ENCODE peak calls at places on chromosomes 1 and 21, in six cellular contexts. A, H, Q, D, K and E are unnamed samples.

GRCh38 chr1:192639607-192640368 is 3.8 kb downstream of the RGS13 start:
- DNase-seq in A (no peak), H (no peak), Q (no peak), D (no peak), K (no peak), E (no peak)

GRCh38 chr1:222058249-222058648 is 316.4 kb upstream of the DUSP10 start:
- DNase-seq in A (no peak), H (no peak), Q (no peak), D (no peak), K (no peak), E (no peak)

GRCh38 chr21:43211085-43212071 is 42.6 kb downstream of the CRYAA start:
- DNase-seq in A (peak), H (peak), Q (peak), D (no peak), K (peak), E (no peak)

GRCh38 chr1:70311369-70311768 is 43.2 kb downstream of the ANKRD13C start:
- DNase-seq in A (no peak), H (no peak), Q (no peak), D (no peak), K (no peak), E (no peak)

GRCh38 chr21:36044056-36044455 is 16.3 kb downstream of the SETD4 start:
- DNase-seq in A (no peak), H (no peak), Q (no peak), D (no peak), K (no peak), E (no peak)

GRCh38 chr1:229655781-229656180 is 29.7 kb downstream of the URB2 start:
- DNase-seq in A (no peak), H (no peak), Q (no peak), D (no peak), K (no peak), E (no peak)

GRCh38 chr1:207852576-207853371 is 58.2 kb downstream of the CD34 start:
- DNase-seq in A (no peak), H (no peak), Q (no peak), D (no peak), K (no peak), E (no peak)

GRCh38 chr1:244163861-244164562 is 112.9 kb downstream of the ZBTB18 start:
- DNase-seq in A (no peak), H (no peak), Q (peak), D (peak), K (peak), E (peak)

GRCh38 chr1:22379566-22379965 is 72.1 kb upstream of the ZBTB40 start:
- DNase-seq in A (no peak), H (no peak), Q (no peak), D (no peak), K (no peak), E (peak)

GRCh38 chr1:27119270-27119618 is 35.7 kb downstream of the SLC9A1 start:
- DNase-seq in A (no peak), H (no peak), Q (no peak), D (no peak), K (no peak), E (no peak)

GRCh38 chr1:13818926-13819325 is 118.9 kb downstream of the PRDM2 start:
- DNase-seq in A (no peak), H (no peak), Q (no peak), D (no peak), K (no peak), E (no peak)

GRCh38 chr1:11781298-11781697 is 19.3 kb downstream of the C1orf167 start:
- DNase-seq in A (no peak), H (no peak), Q (no peak), D (no peak), K (no peak), E (no peak)

GRCh38 chr1:203127672-203128611 is at the start of gene ADORA1:
- DNase-seq in A (peak), H (peak), Q (no peak), D (peak), K (peak), E (no peak)

GRCh38 chr1:43327549-43328292 is 9.9 kb upstream of the MPL start:
- DNase-seq in A (no peak), H (no peak), Q (no peak), D (no peak), K (no peak), E (peak)

GRCh38 chr1:151945725-151946365 is 36.5 kb upstream of the THEM4 start:
- DNase-seq in A (peak), H (peak), Q (peak), D (peak), K (peak), E (peak)

GRCh38 chr1:25810341-25811299 is 9.1 kb upstream of the MTFR1L start:
- DNase-seq in A (peak), H (peak), Q (no peak), D (no peak), K (peak), E (no peak)

GRCh38 chr1:27873671-27874384 is 1.5 kb downstream of the THEMIS2 start:
- DNase-seq in A (no peak), H (no peak), Q (no peak), D (no peak), K (no peak), E (no peak)

GRCh38 chr1:101239095-101240040 is 2.5 kb downstream of the S1PR1 start:
- DNase-seq in A (no peak), H (no peak), Q (no peak), D (no peak), K (no peak), E (no peak)

GRCh38 chr1:164563821-164564251 is 4.9 kb downstream of the PBX1 start:
- DNase-seq in A (no peak), H (no peak), Q (no peak), D (no peak), K (no peak), E (no peak)

GRCh38 chr1:219582310-219582709 is 30.6 kb downstream of the ZC3H11B start:
- DNase-seq in A (no peak), H (no peak), Q (no peak), D (peak), K (no peak), E (no peak)

GRCh38 chr1:58864654-58865053 is 80.8 kb upstream of the JUN start:
- DNase-seq in A (no peak), H (no peak), Q (no peak), D (no peak), K (no peak), E (no peak)

GRCh38 chr1:245306628-245307410 is 152.0 kb downstream of the KIF26B start:
- DNase-seq in A (no peak), H (no peak), Q (no peak), D (no peak), K (no peak), E (no peak)

GRCh38 chr1:195970209-195970608 is 638.0 kb downstream of the KCNT2 start:
- DNase-seq in A (no peak), H (no peak), Q (no peak), D (no peak), K (no peak), E (no peak)

GRCh38 chr1:15764890-15765289 is 6.3 kb downstream of the FBLIM1 start:
- DNase-seq in A (no peak), H (no peak), Q (no peak), D (no peak), K (no peak), E (no peak)

GRCh38 chr1:160137216-160137862 is 14.1 kb upstream of the ATP1A4 start:
- DNase-seq in A (no peak), H (no peak), Q (no peak), D (peak), K (no peak), E (no peak)

DNA sequence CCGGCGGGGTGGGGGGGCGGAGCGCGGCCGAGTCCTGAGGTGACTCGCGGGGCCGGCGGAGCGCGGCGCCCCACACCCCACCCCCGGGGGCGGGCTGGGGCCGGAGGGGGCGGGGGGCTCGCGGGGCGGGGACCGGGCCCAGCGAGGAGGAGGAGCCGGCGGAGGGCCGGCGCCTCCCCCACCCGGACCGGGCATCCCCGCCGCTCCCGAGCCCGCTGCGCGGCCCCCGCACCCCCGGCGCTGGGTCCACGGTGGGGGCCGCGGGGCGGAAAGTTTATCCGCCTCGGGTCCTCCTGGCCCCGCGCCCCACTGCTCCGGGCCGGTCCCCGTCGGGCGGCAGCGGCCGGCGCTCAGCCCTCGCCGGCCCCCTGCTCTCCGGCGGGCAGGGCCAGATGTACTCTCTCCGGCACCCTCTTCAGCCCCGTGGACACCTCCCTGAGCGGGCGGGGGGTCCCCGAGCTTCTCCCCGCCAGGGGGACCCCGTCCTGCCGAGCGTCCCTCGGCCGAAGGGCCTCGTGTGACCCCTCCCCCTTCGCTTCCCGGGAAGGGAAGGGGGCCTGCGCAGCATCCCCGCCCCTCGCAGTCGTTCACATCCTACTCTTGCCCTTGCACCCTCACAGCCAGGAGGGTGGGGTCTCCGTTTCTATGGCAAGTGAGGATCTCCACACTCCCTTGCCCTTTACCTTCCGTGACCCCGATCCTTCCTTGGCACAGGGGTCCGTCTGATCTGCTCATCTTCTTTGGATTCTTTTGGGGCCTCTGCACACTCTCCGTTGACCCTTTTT is 659 bp downstream of the CAMTA1 start:
- DNase-seq in A (peak), H (peak), Q (no peak), D (no peak), K (peak), E (no peak)
- TF ChIP-seq CTCF in A (no peak), H (peak), Q (peak), D (peak), K (peak), E (peak)

GRCh38 chr1:24403806-24404205 is 9.8 kb downstream of the STPG1 start:
- DNase-seq in A (no peak), H (no peak), Q (no peak), D (no peak), K (no peak), E (no peak)

GRCh38 chr1:24411963-24412362 is 1.6 kb downstream of the STPG1 start:
- DNase-seq in A (no peak), H (no peak), Q (no peak), D (no peak), K (no peak), E (no peak)

GRCh38 chr1:24410750-24411149 is 2.8 kb downstream of the STPG1 start:
- DNase-seq in A (no peak), H (no peak), Q (no peak), D (no peak), K (no peak), E (no peak)

GRCh38 chr1:24409535-24409934 is 4.0 kb downstream of the STPG1 start:
- DNase-seq in A (no peak), H (no peak), Q (no peak), D (no peak), K (no peak), E (no peak)

GRCh38 chr1:24406783-24407182 is 6.8 kb downstream of the STPG1 start:
- DNase-seq in A (no peak), H (no peak), Q (no peak), D (no peak), K (no peak), E (no peak)
- TF ChIP-seq CTCF in A (no peak), H (no peak), Q (no peak), D (no peak), K (no peak), E (no peak)

DNA sequence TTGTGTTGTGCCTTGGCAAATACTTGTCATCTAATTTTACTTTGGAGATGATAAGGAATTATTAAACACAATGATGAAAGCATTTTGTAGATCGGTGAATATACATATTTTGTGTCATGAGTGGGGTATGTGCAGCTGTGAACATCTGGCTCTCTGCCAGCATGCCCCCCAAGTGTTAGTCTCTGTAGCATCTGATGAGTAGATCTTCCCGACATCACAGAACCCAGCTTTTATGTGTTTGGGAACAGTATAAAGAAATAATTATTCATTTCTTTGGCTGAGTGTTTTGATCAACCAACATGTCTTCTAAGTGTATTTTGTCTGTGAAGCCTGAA is 4.5 kb upstream of the CTNNBIP1 start:
- DNase-seq in A (no peak), H (no peak), Q (no peak), D (no peak), K (no peak), E (no peak)
- TF ChIP-seq CTCF in A (no peak), H (no peak), Q (peak), D (no peak), K (peak), E (no peak)

DNA sequence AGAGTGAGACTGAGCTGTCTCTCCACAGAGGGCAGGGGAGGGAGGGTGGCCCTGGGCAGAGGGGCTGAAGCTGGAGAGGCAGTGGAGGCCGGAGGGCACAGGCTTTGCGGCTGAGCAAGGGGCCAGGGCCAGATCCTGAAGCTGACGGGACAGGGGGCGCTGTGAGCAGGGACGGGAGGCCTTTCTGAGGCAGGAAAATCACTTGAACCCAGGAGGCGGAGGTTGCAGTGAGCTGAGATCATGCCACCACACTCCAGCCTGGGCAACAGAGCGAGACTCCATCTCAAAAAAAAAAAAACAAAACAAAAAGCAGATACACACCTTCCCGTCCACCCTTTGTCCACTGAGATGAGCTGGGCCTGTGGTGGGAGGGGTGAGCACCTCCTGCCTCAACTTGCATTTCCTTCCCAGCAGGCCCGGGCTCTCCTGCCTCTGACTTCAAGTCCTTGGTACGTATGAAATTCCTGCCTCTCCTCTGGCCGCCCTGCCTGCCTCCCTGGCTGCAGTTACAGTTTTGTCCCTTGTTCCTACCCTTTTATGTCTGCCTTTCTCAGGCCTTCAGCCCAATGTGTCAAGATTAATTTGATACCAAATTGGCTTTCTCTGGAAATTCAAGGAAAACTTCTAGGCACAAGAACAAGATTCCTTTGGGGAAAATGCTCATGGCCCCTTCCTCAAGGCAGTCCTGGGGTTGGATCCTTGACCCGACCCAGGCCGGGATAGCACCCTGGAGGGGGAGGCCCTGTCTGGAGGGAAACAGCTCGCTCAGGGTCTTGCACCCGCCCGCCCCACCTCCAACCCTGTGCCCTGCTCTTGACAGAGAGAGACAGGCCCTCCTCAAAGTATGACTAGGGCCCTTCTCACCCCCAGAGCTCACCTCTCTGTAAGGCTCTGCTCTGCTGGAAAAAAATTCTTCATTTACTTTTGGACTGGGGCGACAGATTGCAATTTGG is 11.2 kb upstream of the ADAMTSL4 start:
- DNase-seq in A (no peak), H (no peak), Q (peak), D (no peak), K (peak), E (no peak)
- TF ChIP-seq CTCF in A (no peak), H (peak), Q (peak), D (no peak), K (no peak), E (no peak)

GRCh38 chr1:23804183-23804582 is 3.6 kb upstream of the GALE start:
- DNase-seq in A (no peak), H (no peak), Q (no peak), D (no peak), K (no peak), E (no peak)
- TF ChIP-seq CTCF in A (no peak), H (peak), Q (no peak), D (no peak), K (no peak), E (peak)

DNA sequence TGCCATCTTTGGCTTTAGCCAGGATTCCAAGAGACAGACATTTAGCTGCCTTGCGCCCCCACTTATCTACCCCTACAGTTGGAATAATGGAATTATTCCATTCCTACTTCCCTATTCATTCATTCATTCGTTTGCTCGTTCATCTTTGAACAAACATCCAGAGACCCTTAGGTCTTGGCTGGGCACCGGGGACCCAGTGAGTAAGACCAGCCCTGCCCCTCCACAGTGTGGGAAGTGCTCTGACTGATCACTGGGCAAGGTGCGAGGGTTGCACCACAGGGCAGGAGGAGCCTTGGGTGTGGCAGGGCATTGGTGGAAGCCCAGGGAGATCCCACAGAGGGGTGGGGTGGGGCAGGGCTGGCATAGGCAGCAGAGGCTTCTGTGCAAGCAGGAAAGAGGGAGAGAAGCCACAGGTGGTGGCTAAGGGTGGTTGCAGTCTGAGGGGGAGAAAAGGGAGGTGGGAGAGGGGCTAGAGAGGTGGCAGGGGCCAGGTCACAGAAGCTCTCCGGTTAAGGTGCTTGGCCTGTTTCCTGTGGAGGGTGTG is 35.0 kb upstream of the TMEM61 start:
- DNase-seq in A (no peak), H (no peak), Q (peak), D (no peak), K (no peak), E (no peak)
- TF ChIP-seq CTCF in A (no peak), H (peak), Q (peak), D (no peak), K (peak), E (no peak)

GRCh38 chr1:161374373-161374772 is 6.7 kb upstream of the CFAP126 start:
- DNase-seq in A (no peak), H (no peak), Q (no peak), D (no peak), K (no peak), E (no peak)
- TF ChIP-seq CTCF in A (no peak), H (peak), Q (peak), D (peak), K (no peak), E (no peak)

GRCh38 chr1:78688701-78689100 is 39.1 kb downstream of the IFI44 start:
- DNase-seq in A (no peak), H (no peak), Q (no peak), D (peak), K (no peak), E (no peak)
- TF ChIP-seq CTCF in A (no peak), H (no peak), Q (peak), D (no peak), K (peak), E (no peak)

GRCh38 chr1:109282952-109283747 is at the start of gene PSRC1:
- DNase-seq in A (peak), H (peak), Q (peak), D (peak), K (peak), E (peak)
- TF ChIP-seq CTCF in A (peak), H (peak), Q (peak), D (peak), K (peak), E (peak)

GRCh38 chr1:108706643-108707042 is 6.1 kb upstream of the FNDC7 start:
- DNase-seq in A (no peak), H (no peak), Q (no peak), D (no peak), K (no peak), E (no peak)

GRCh38 chr1:108712605-108713150 is at the start of gene FNDC7:
- DNase-seq in A (no peak), H (no peak), Q (no peak), D (no peak), K (no peak), E (no peak)

GRCh38 chr1:108704501-108704900 is 8.2 kb upstream of the FNDC7 start:
- DNase-seq in A (no peak), H (no peak), Q (no peak), D (peak), K (no peak), E (no peak)

GRCh38 chr1:108703939-108704338 is 8.8 kb upstream of the FNDC7 start:
- DNase-seq in A (no peak), H (no peak), Q (no peak), D (no peak), K (no peak), E (no peak)

GRCh38 chr1:108708726-108709660 is 3.7 kb upstream of the FNDC7 start:
- DNase-seq in A (no peak), H (no peak), Q (no peak), D (no peak), K (no peak), E (no peak)
- TF ChIP-seq CTCF in A (no peak), H (peak), Q (peak), D (no peak), K (no peak), E (peak)